ENCODE peak calls at places on chromosomes 4 and X, in four cellular contexts. X is HCT116, V is K562, N is H1. S is an unnamed sample.

GRCh38 chr4:6916587-6917444 is 7.2 kb downstream of the TBC1D14 start:
- DNase-seq in X (peak; percentile 34), V (peak; percentile 97), N (no peak), S (peak; percentile 82)

GRCh38 chr4:140743194-140743931 is 12.8 kb downstream of the TBC1D9 start:
- DNase-seq in X (no peak), V (no peak), N (no peak), S (peak; percentile 65)

GRCh38 chrX:133085785-133086184 is 11.1 kb downstream of the USP26 start:
- DNase-seq in X (no peak), V (no peak), N (no peak), S (no peak)

GRCh38 chr4:94766856-94767255 is 9.1 kb downstream of the BMPR1B start:
- DNase-seq in X (no peak), V (no peak), N (no peak), S (no peak)

GRCh38 chrX:123846598-123847038 is 13.2 kb upstream of the XIAP start:
- DNase-seq in X (no peak), V (peak; percentile 64), N (no peak), S (no peak)

GRCh38 chr4:11623726-11624037 is 195.0 kb upstream of the HS3ST1 start:
- DNase-seq in X (no peak), V (no peak), N (no peak), S (peak; percentile 70)

GRCh38 chrX:139026406-139027200 is 315.1 kb upstream of the FGF13 start:
- DNase-seq in X (no peak), V (no peak), N (no peak), S (no peak)

GRCh38 chrX:24577091-24577490 is 70.1 kb downstream of the PCYT1B start:
- DNase-seq in X (no peak), V (no peak), N (no peak), S (no peak)

GRCh38 chrX:119477812-119478232 is 9.6 kb downstream of the SLC25A5 start:
- DNase-seq in X (no peak), V (peak; percentile 77), N (no peak), S (no peak)

GRCh38 chr4:159206427-159206871 is 103.6 kb downstream of the RAPGEF2 start:
- DNase-seq in X (no peak), V (no peak), N (no peak), S (no peak)

GRCh38 chrX:45191383-45191782 is 9.3 kb downstream of the DIPK2B start:
- DNase-seq in X (no peak), V (no peak), N (no peak), S (no peak)

GRCh38 chr4:169582706-169583105 is 29.7 kb downstream of the NEK1 start:
- DNase-seq in X (no peak), V (no peak), N (no peak), S (no peak)

GRCh38 chr4:3070709-3071500 is 3.4 kb downstream of the HTT-AS start:
- DNase-seq in X (no peak), V (no peak), N (no peak), S (no peak)

GRCh38 chr4:17595471-17596005 is 18.5 kb downstream of the LAP3 start:
- DNase-seq in X (no peak), V (no peak), N (no peak), S (no peak)

GRCh38 chr4:150867148-150867547 is 147.9 kb downstream of the LRBA start:
- DNase-seq in X (peak; percentile 73), V (peak; percentile 86), N (no peak), S (peak; percentile 13)

GRCh38 chrX:150907474-150907873 is 9.0 kb upstream of the CD99L2 start:
- DNase-seq in X (no peak), V (no peak), N (no peak), S (no peak)

GRCh38 chrX:53356186-53356585 is 66.3 kb downstream of the SMC1A start:
- DNase-seq in X (no peak), V (peak; percentile 65), N (no peak), S (peak; percentile 89)

GRCh38 chrX:124098089-124098488 is 136.6 kb downstream of the STAG2 start:
- DNase-seq in X (no peak), V (peak; percentile 25), N (no peak), S (no peak)

GRCh38 chr4:167906851-167907250 is 185.5 kb upstream of the ANXA10 start:
- DNase-seq in X (no peak), V (no peak), N (no peak), S (no peak)

GRCh38 chr4:11748169-11748872 is 319.6 kb upstream of the HS3ST1 start:
- DNase-seq in X (peak; percentile 83), V (no peak), N (no peak), S (no peak)

GRCh38 chrX:18377802-18378201 is 23.3 kb upstream of the SCML2 start:
- DNase-seq in X (peak; percentile 29), V (peak; percentile 48), N (no peak), S (peak; percentile 59)

GRCh38 chr4:61500883-61501282 is 300.8 kb downstream of the ADGRL3 start:
- DNase-seq in X (no peak), V (no peak), N (no peak), S (peak; percentile 2)

GRCh38 chr4:82491251-82491960 is 61.0 kb downstream of the ENOPH1 start:
- DNase-seq in X (no peak), V (no peak), N (no peak), S (peak; percentile 50)

GRCh38 chr4:163554870-163555465 is 60.5 kb downstream of the TMA16 start:
- DNase-seq in X (no peak), V (peak; percentile 19), N (no peak), S (peak; percentile 33)

GRCh38 chrX:38437093-38437492 is 84.7 kb downstream of the OTC start:
- DNase-seq in X (no peak), V (no peak), N (no peak), S (no peak)

GRCh38 chrX:153620576-153620975 is 21.6 kb upstream of the CCNQ start:
- DNase-seq in X (no peak), V (no peak), N (no peak), S (no peak)

GRCh38 chr4:39846135-39846534 is 131.6 kb downstream of the PDS5A start:
- DNase-seq in X (no peak), V (no peak), N (no peak), S (no peak)

GRCh38 chr4:52873191-52873590 is 11.1 kb downstream of the RASL11B start:
- DNase-seq in X (peak; percentile 13), V (no peak), N (no peak), S (no peak)

GRCh38 chrX:136892412-136892811 is 11.9 kb upstream of the RBMX start:
- DNase-seq in X (no peak), V (peak; percentile 35), N (no peak), S (no peak)

GRCh38 chrX:69142688-69143239 is 22.5 kb downstream of the PJA1 start:
- DNase-seq in X (no peak), V (no peak), N (no peak), S (no peak)

GRCh38 chr4:183870997-183871396 is 34.1 kb upstream of the STOX2 start:
- DNase-seq in X (no peak), V (no peak), N (no peak), S (no peak)

GRCh38 chrX:129961180-129962083 is 21.0 kb upstream of the BCORL1 start:
- DNase-seq in X (peak; percentile 12), V (peak; percentile 91), N (no peak), S (peak; percentile 72)

GRCh38 chr4:8775121-8775520 is 96.5 kb downstream of the HMX1 start:
- DNase-seq in X (no peak), V (no peak), N (no peak), S (peak; percentile 53)

GRCh38 chr4:2320152-2320551 is 58.2 kb upstream of the MXD4 start:
- DNase-seq in X (no peak), V (no peak), N (no peak), S (no peak)

GRCh38 chr4:128854433-128854832 is 44.9 kb downstream of the JADE1 start:
- DNase-seq in X (no peak), V (no peak), N (no peak), S (no peak)

GRCh38 chr4:173074501-173074946 is 94.1 kb upstream of the GALNT7 start:
- DNase-seq in X (peak; percentile 4), V (no peak), N (peak; percentile 87), S (no peak)

GRCh38 chr4:13207224-13207623 is 276.9 kb downstream of the RAB28 start:
- DNase-seq in X (no peak), V (no peak), N (no peak), S (no peak)

GRCh38 chr4:165505991-165506779 is 127.4 kb downstream of the CPE start:
- DNase-seq in X (no peak), V (no peak), N (no peak), S (no peak)

GRCh38 chrX:2967998-2968909 is 38.1 kb upstream of the ARSH start:
- DNase-seq in X (no peak), V (peak; percentile 33), N (no peak), S (peak; percentile 68)

GRCh38 chr4:69894706-69895105 is 34.8 kb upstream of the SULT1E1 start:
- DNase-seq in X (no peak), V (no peak), N (no peak), S (no peak)
- TF ChIP-seq JUND in X (no peak), V (no peak), N (no peak), S (no peak)

GRCh38 chrX:37405954-37406353 is 56.8 kb downstream of the PRRG1 start:
- DNase-seq in X (no peak), V (peak; percentile 4), N (no peak), S (no peak)
- TF ChIP-seq JUND in X (no peak), V (no peak), N (no peak), S (no peak)

GRCh38 chr4:109294006-109294405 is 8.5 kb downstream of the COL25A1 start:
- DNase-seq in X (peak; percentile 21), V (peak; percentile 71), N (no peak), S (peak; percentile 13)
- TF ChIP-seq JUND in X (no peak), V (no peak), N (no peak), S (no peak)

DNA sequence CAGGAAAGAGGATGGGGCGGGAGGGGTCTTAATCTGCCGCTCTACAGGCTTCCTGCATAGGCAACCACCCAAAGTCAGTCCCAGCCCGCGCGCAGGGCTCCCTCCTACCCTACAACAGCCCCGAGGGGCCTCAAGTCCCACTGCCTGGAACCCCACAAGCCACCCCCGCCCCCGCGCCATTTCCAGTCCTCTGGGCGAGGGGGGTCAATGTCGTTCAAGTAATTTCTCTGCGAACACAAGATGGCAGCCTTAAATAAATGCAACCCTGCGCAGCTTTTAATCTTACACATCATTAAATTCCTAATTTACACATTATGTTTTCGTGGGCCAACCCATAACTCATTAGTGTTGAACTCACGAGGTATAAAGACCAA is 92.9 kb downstream of the BCOR start:
- DNase-seq in X (no peak), V (no peak), N (no peak), S (no peak)
- TF ChIP-seq JUND in X (no peak), V (no peak), N (no peak), S (no peak)

S was measured in T47D.